ENCODE peak calls at places on chromosomes 16 and 17, in ten cellular contexts. One of them, this sample, is unnamed.

GRCh38 chr17:6454495-6455320 is 10.5 kb downstream of the PIMREG start:
- DNase-seq in SJCRH30: peak
- DNase-seq in cardiac muscle cell: no peak
- DNase-seq in thyroid gland: no peak
- DNase-seq in H1: no peak
- DNase-seq in A673: no peak
- DNase-seq in heart left ventricle: peak
- DNase-seq in left lung: no peak
- DNase-seq in MM.1S: no peak
- DNase-seq in AG04450: no peak
- DNase-seq in this sample: no peak

GRCh38 chr16:1960665-1961630 is 1.6 kb downstream of the NDUFB10 start:
- DNase-seq in SJCRH30: peak
- DNase-seq in heart left ventricle: no peak
- DNase-seq in H1: no peak
- DNase-seq in MM.1S: no peak
- DNase-seq in thyroid gland: no peak
- DNase-seq in left lung: no peak
- DNase-seq in A673: peak
- DNase-seq in AG04450: no peak
- DNase-seq in cardiac muscle cell: peak
- DNase-seq in this sample: no peak

GRCh38 chr16:12617401-12617819 is 186.3 kb downstream of the CPPED1 start:
- DNase-seq in thyroid gland: no peak
- DNase-seq in heart left ventricle: no peak
- DNase-seq in left lung: no peak
- DNase-seq in SJCRH30: no peak
- DNase-seq in AG04450: no peak
- DNase-seq in H1: no peak
- DNase-seq in MM.1S: no peak
- DNase-seq in A673: no peak
- DNase-seq in cardiac muscle cell: no peak
- DNase-seq in this sample: no peak

GRCh38 chr16:21301168-21301894 is 23.2 kb upstream of the CRYM start:
- DNase-seq in cardiac muscle cell: peak
- DNase-seq in heart left ventricle: peak
- DNase-seq in left lung: peak
- DNase-seq in AG04450: no peak
- DNase-seq in MM.1S: peak
- DNase-seq in thyroid gland: peak
- DNase-seq in H1: peak
- DNase-seq in SJCRH30: peak
- DNase-seq in A673: peak
- DNase-seq in this sample: peak

GRCh38 chr16:50259334-50260205 is 6.8 kb upstream of the ADCY7 start:
- DNase-seq in cardiac muscle cell: peak
- DNase-seq in MM.1S: no peak
- DNase-seq in SJCRH30: peak
- DNase-seq in H1: no peak
- DNase-seq in heart left ventricle: peak
- DNase-seq in thyroid gland: peak
- DNase-seq in A673: peak
- DNase-seq in left lung: no peak
- DNase-seq in AG04450: no peak
- DNase-seq in this sample: no peak

GRCh38 chr16:77660311-77660710 is 62.0 kb upstream of the NUDT7 start:
- DNase-seq in heart left ventricle: no peak
- DNase-seq in thyroid gland: peak
- DNase-seq in MM.1S: no peak
- DNase-seq in A673: peak
- DNase-seq in AG04450: peak
- DNase-seq in H1: no peak
- DNase-seq in SJCRH30: peak
- DNase-seq in cardiac muscle cell: peak
- DNase-seq in left lung: no peak
- DNase-seq in this sample: no peak

GRCh38 chr17:72952641-72953313 is 139.7 kb downstream of the SLC39A11 start:
- DNase-seq in H1: no peak
- DNase-seq in MM.1S: no peak
- DNase-seq in thyroid gland: no peak
- DNase-seq in SJCRH30: no peak
- DNase-seq in A673: no peak
- DNase-seq in cardiac muscle cell: no peak
- DNase-seq in AG04450: no peak
- DNase-seq in heart left ventricle: no peak
- DNase-seq in left lung: no peak
- DNase-seq in this sample: no peak

GRCh38 chr16:67294927-67295326 is 15.6 kb downstream of the PLEKHG4 start:
- DNase-seq in A673: no peak
- DNase-seq in H1: no peak
- DNase-seq in MM.1S: no peak
- DNase-seq in left lung: no peak
- DNase-seq in AG04450: no peak
- DNase-seq in cardiac muscle cell: peak
- DNase-seq in SJCRH30: no peak
- DNase-seq in heart left ventricle: no peak
- DNase-seq in thyroid gland: no peak
- DNase-seq in this sample: no peak

GRCh38 chr16:67280090-67281015 is 1.0 kb downstream of the PLEKHG4 start:
- DNase-seq in cardiac muscle cell: no peak
- DNase-seq in thyroid gland: no peak
- DNase-seq in A673: no peak
- DNase-seq in MM.1S: no peak
- DNase-seq in H1: no peak
- DNase-seq in left lung: no peak
- DNase-seq in AG04450: no peak
- DNase-seq in SJCRH30: no peak
- DNase-seq in heart left ventricle: peak
- DNase-seq in this sample: no peak

GRCh38 chr17:78558181-78558850 is 18.9 kb downstream of the DNAH17 start:
- DNase-seq in left lung: no peak
- DNase-seq in heart left ventricle: no peak
- DNase-seq in SJCRH30: peak
- DNase-seq in thyroid gland: no peak
- DNase-seq in A673: peak
- DNase-seq in AG04450: no peak
- DNase-seq in H1: no peak
- DNase-seq in cardiac muscle cell: peak
- DNase-seq in MM.1S: no peak
- DNase-seq in this sample: no peak

GRCh38 chr17:14864127-14864526 is 401.0 kb downstream of the PMP22 start:
- DNase-seq in heart left ventricle: no peak
- DNase-seq in left lung: no peak
- DNase-seq in SJCRH30: no peak
- DNase-seq in AG04450: no peak
- DNase-seq in MM.1S: no peak
- DNase-seq in cardiac muscle cell: no peak
- DNase-seq in H1: no peak
- DNase-seq in thyroid gland: no peak
- DNase-seq in A673: no peak
- DNase-seq in this sample: no peak

GRCh38 chr17:50956409-50956749 is 90.2 kb upstream of the TOB1 start:
- DNase-seq in SJCRH30: no peak
- DNase-seq in A673: no peak
- DNase-seq in left lung: no peak
- DNase-seq in MM.1S: no peak
- DNase-seq in AG04450: no peak
- DNase-seq in heart left ventricle: no peak
- DNase-seq in cardiac muscle cell: no peak
- DNase-seq in thyroid gland: no peak
- DNase-seq in H1: no peak
- DNase-seq in this sample: no peak
- H3K27ac ChIP-seq in SJCRH30: no peak
- H3K27ac ChIP-seq in A673: no peak
- H3K27ac ChIP-seq in left lung: no peak
- H3K27ac ChIP-seq in MM.1S: no peak
- H3K27ac ChIP-seq in AG04450: no peak
- H3K27ac ChIP-seq in heart left ventricle: no peak
- H3K27ac ChIP-seq in cardiac muscle cell: no peak
- H3K27ac ChIP-seq in thyroid gland: peak
- H3K27ac ChIP-seq in H1: no peak
- H3K27ac ChIP-seq in this sample: no peak

DNA sequence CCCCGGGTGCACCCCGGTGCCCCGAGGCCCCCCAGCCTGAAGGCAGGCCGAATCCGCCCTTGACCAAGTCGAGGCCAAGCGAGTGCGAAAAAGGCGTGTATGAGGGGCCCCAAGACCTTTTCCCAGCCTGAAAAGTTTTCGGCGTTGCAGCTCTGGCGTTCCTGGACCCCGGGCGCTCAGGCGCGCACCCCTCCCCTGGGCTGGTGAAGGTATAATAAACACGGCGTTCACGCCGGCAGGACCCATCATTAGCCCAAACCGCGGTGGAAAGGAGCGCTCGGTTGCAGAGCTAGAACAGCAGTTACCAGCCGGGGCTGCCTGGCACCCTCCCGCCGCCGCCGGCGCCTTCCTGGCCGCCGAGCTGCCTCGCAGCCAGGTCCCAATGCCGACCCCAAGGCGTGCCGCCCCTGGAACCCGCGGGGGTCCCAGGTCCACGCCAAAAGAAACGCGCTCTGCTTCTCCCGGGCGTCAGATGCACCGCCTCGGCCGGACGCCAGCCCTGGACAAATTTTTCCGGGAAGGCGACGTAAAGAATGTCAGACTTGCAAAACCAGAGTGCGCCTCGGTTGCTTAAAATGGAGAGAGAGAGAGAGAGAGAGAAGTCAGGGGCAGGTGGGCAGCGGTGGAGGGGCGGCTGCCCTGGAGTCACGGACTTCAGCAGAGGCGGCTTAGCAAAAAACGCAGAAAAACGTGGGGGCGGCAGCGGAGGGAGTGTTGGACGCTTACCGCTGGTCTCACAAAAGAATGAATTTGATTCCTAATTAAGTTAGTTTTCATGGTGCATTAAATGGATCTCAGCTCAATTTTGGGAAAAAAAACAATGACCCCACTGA is 11.4 kb upstream of the FOXF1 start:
- DNase-seq in left lung: no peak
- DNase-seq in thyroid gland: no peak
- DNase-seq in A673: no peak
- DNase-seq in MM.1S: no peak
- DNase-seq in H1: no peak
- DNase-seq in SJCRH30: peak
- DNase-seq in heart left ventricle: no peak
- DNase-seq in AG04450: no peak
- DNase-seq in cardiac muscle cell: peak
- DNase-seq in this sample: no peak
- H3K27ac ChIP-seq in left lung: peak
- H3K27ac ChIP-seq in thyroid gland: no peak
- H3K27ac ChIP-seq in A673: no peak
- H3K27ac ChIP-seq in MM.1S: no peak
- H3K27ac ChIP-seq in H1: no peak
- H3K27ac ChIP-seq in SJCRH30: peak
- H3K27ac ChIP-seq in heart left ventricle: no peak
- H3K27ac ChIP-seq in AG04450: peak
- H3K27ac ChIP-seq in cardiac muscle cell: no peak
- H3K27ac ChIP-seq in this sample: no peak

GRCh38 chr17:19382581-19383444 is 4.2 kb downstream of the MFAP4 start:
- DNase-seq in thyroid gland: no peak
- DNase-seq in cardiac muscle cell: peak
- DNase-seq in left lung: no peak
- DNase-seq in heart left ventricle: no peak
- DNase-seq in H1: no peak
- DNase-seq in MM.1S: no peak
- DNase-seq in A673: no peak
- DNase-seq in SJCRH30: no peak
- DNase-seq in AG04450: no peak
- DNase-seq in this sample: no peak

GRCh38 chr17:19386276-19386863 is 620 bp downstream of the MFAP4 start:
- DNase-seq in thyroid gland: no peak
- DNase-seq in A673: peak
- DNase-seq in cardiac muscle cell: peak
- DNase-seq in MM.1S: no peak
- DNase-seq in AG04450: peak
- DNase-seq in H1: no peak
- DNase-seq in left lung: peak
- DNase-seq in SJCRH30: peak
- DNase-seq in heart left ventricle: peak
- DNase-seq in this sample: peak

GRCh38 chr17:19386974-19387920 is at the start of gene MFAP4:
- DNase-seq in AG04450: peak
- DNase-seq in left lung: peak
- DNase-seq in H1: no peak
- DNase-seq in heart left ventricle: peak
- DNase-seq in cardiac muscle cell: peak
- DNase-seq in A673: peak
- DNase-seq in thyroid gland: peak
- DNase-seq in SJCRH30: peak
- DNase-seq in MM.1S: no peak
- DNase-seq in this sample: no peak

GRCh38 chr17:19383681-19384470 is 3.1 kb downstream of the MFAP4 start:
- DNase-seq in H1: no peak
- DNase-seq in cardiac muscle cell: peak
- DNase-seq in SJCRH30: peak
- DNase-seq in A673: no peak
- DNase-seq in AG04450: no peak
- DNase-seq in left lung: no peak
- DNase-seq in heart left ventricle: peak
- DNase-seq in thyroid gland: no peak
- DNase-seq in MM.1S: no peak
- DNase-seq in this sample: no peak

GRCh38 chr17:19384723-19385391 is 2.1 kb downstream of the MFAP4 start:
- DNase-seq in thyroid gland: peak
- DNase-seq in left lung: peak
- DNase-seq in MM.1S: no peak
- DNase-seq in heart left ventricle: peak
- DNase-seq in A673: peak
- DNase-seq in SJCRH30: peak
- DNase-seq in cardiac muscle cell: peak
- DNase-seq in AG04450: peak
- DNase-seq in H1: no peak
- DNase-seq in this sample: no peak
- H3K27ac ChIP-seq in thyroid gland: peak
- H3K27ac ChIP-seq in left lung: peak
- H3K27ac ChIP-seq in MM.1S: no peak
- H3K27ac ChIP-seq in heart left ventricle: peak
- H3K27ac ChIP-seq in A673: peak
- H3K27ac ChIP-seq in SJCRH30: peak
- H3K27ac ChIP-seq in cardiac muscle cell: peak
- H3K27ac ChIP-seq in AG04450: peak
- H3K27ac ChIP-seq in H1: no peak
- H3K27ac ChIP-seq in this sample: peak

DNA sequence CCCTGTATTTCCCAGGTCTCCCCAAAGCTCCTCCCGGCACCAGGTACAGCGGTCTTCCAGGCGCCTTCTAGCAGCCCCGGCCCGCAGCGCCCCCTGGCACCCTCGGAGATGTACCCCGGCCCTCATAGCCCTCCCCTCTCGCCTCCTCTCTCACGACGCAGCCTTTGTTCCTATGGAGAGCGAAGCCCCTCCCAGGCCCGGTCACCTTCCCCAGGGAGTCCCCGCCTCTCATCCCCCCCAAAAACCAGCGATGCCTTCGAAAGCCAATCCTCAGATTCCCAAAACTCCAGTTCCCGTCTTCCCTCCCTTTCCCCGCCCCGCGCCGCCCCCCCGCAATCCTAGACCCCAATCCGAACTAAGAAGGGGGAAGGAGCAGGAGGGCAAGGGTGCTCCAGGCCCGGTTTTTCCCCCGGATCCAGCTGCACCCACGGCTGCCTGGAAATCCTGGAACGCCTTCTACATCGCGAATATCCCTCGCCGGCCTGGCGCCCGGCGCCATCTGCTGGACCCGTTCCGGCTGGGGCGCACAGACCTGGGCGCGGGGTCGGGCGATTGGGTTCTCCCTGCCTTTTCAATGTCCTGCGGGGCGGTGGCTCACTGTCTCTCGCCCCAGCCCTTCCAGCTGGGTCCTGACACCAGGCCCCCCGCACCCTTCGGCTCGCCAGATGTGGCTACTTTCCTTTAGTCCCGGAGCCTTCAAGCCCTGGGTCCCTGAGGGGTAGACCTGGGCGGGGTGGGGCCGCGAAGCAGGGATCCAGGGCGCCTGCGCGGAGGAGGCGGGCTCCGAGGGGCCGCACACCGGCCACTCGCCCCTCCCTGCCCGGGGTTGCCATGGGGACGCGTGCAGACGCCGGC is at the start of gene DNAH2:
- DNase-seq in left lung: peak
- DNase-seq in AG04450: peak
- DNase-seq in thyroid gland: peak
- DNase-seq in MM.1S: no peak
- DNase-seq in cardiac muscle cell: peak
- DNase-seq in A673: peak
- DNase-seq in SJCRH30: peak
- DNase-seq in H1: peak
- DNase-seq in heart left ventricle: peak
- DNase-seq in this sample: peak
- H3K27ac ChIP-seq in left lung: no peak
- H3K27ac ChIP-seq in AG04450: peak
- H3K27ac ChIP-seq in thyroid gland: no peak
- H3K27ac ChIP-seq in MM.1S: no peak
- H3K27ac ChIP-seq in cardiac muscle cell: no peak
- H3K27ac ChIP-seq in A673: no peak
- H3K27ac ChIP-seq in SJCRH30: peak
- H3K27ac ChIP-seq in H1: no peak
- H3K27ac ChIP-seq in heart left ventricle: no peak
- H3K27ac ChIP-seq in this sample: peak